ENCODE peak calls at places on chromosomes 7 and 10, in seven cellular contexts. One of them, this sample, is unnamed.

GRCh38 chr7:145105561-145105960 is 269.7 kb upstream of the TPK1 start:
- DNase-seq in SK-N-SH: no peak
- DNase-seq in K562: no peak
- DNase-seq in HepG2: no peak
- DNase-seq in GM12878: no peak
- DNase-seq in HCT116: no peak
- DNase-seq in Panc1: no peak
- DNase-seq in this sample: no peak

GRCh38 chr10:15684768-15685167 is 35.0 kb downstream of the ITGA8 start:
- DNase-seq in HCT116: no peak
- DNase-seq in HepG2: no peak
- DNase-seq in GM12878: no peak
- DNase-seq in K562: no peak
- DNase-seq in Panc1: no peak
- DNase-seq in SK-N-SH: no peak
- DNase-seq in this sample: no peak

GRCh38 chr7:84271550-84271949 is 77.0 kb upstream of the SEMA3A start:
- DNase-seq in GM12878: no peak
- DNase-seq in K562: no peak
- DNase-seq in HCT116: no peak
- DNase-seq in SK-N-SH: no peak
- DNase-seq in Panc1: no peak
- DNase-seq in HepG2: no peak
- DNase-seq in this sample: no peak

GRCh38 chr7:40569326-40569725 is 434.5 kb downstream of the SUGCT start:
- DNase-seq in HCT116: no peak
- DNase-seq in GM12878: no peak
- DNase-seq in K562: no peak
- DNase-seq in HepG2: no peak
- DNase-seq in Panc1: no peak
- DNase-seq in SK-N-SH: no peak
- DNase-seq in this sample: peak

GRCh38 chr7:100808354-100808875 is 18.9 kb downstream of the EPHB4 start:
- DNase-seq in GM12878: no peak
- DNase-seq in Panc1: no peak
- DNase-seq in HepG2: no peak
- DNase-seq in HCT116: no peak
- DNase-seq in K562: no peak
- DNase-seq in SK-N-SH: no peak
- DNase-seq in this sample: no peak

GRCh38 chr10:110946496-110946895 is 27.1 kb downstream of the SHOC2 start:
- DNase-seq in GM12878: no peak
- DNase-seq in SK-N-SH: no peak
- DNase-seq in K562: no peak
- DNase-seq in Panc1: no peak
- DNase-seq in HCT116: no peak
- DNase-seq in HepG2: no peak
- DNase-seq in this sample: no peak

GRCh38 chr7:30451539-30452277 is 26.9 kb downstream of the NOD1 start:
- DNase-seq in Panc1: no peak
- DNase-seq in HCT116: no peak
- DNase-seq in SK-N-SH: no peak
- DNase-seq in K562: no peak
- DNase-seq in GM12878: no peak
- DNase-seq in HepG2: no peak
- DNase-seq in this sample: no peak

GRCh38 chr10:61919646-61920215 is 18.2 kb downstream of the ARID5B start:
- DNase-seq in K562: no peak
- DNase-seq in SK-N-SH: no peak
- DNase-seq in Panc1: no peak
- DNase-seq in HCT116: no peak
- DNase-seq in HepG2: no peak
- DNase-seq in GM12878: no peak
- DNase-seq in this sample: no peak

GRCh38 chr7:132548489-132549078 is 27.7 kb downstream of the PLXNA4 start:
- DNase-seq in K562: no peak
- DNase-seq in SK-N-SH: no peak
- DNase-seq in HepG2: no peak
- DNase-seq in HCT116: no peak
- DNase-seq in Panc1: no peak
- DNase-seq in GM12878: no peak
- DNase-seq in this sample: no peak

GRCh38 chr7:20095441-20095840 is 121.7 kb downstream of the MACC1 start:
- DNase-seq in GM12878: no peak
- DNase-seq in HepG2: no peak
- DNase-seq in SK-N-SH: no peak
- DNase-seq in HCT116: no peak
- DNase-seq in Panc1: no peak
- DNase-seq in K562: no peak
- DNase-seq in this sample: no peak

GRCh38 chr10:124883510-124884321 is 58.2 kb upstream of the ZRANB1 start:
- DNase-seq in GM12878: no peak
- DNase-seq in Panc1: no peak
- DNase-seq in HepG2: no peak
- DNase-seq in K562: no peak
- DNase-seq in HCT116: no peak
- DNase-seq in SK-N-SH: no peak
- DNase-seq in this sample: no peak

GRCh38 chr7:52749880-52750279 is 285.6 kb upstream of the POM121L12 start:
- DNase-seq in SK-N-SH: no peak
- DNase-seq in HCT116: no peak
- DNase-seq in GM12878: no peak
- DNase-seq in Panc1: no peak
- DNase-seq in HepG2: no peak
- DNase-seq in K562: no peak
- DNase-seq in this sample: peak

GRCh38 chr10:78267598-78267997 is 233.9 kb downstream of the RPS24 start:
- DNase-seq in HCT116: no peak
- DNase-seq in Panc1: no peak
- DNase-seq in HepG2: no peak
- DNase-seq in GM12878: no peak
- DNase-seq in SK-N-SH: peak
- DNase-seq in K562: no peak
- DNase-seq in this sample: no peak

GRCh38 chr7:129431911-129432643 is 2.2 kb upstream of the STRIP2 start:
- DNase-seq in Panc1: no peak
- DNase-seq in K562: no peak
- DNase-seq in SK-N-SH: peak
- DNase-seq in HCT116: no peak
- DNase-seq in GM12878: no peak
- DNase-seq in HepG2: no peak
- DNase-seq in this sample: no peak

GRCh38 chr10:97689637-97690036 is 2.6 kb upstream of the AVPI1 start:
- DNase-seq in HCT116: peak
- DNase-seq in HepG2: no peak
- DNase-seq in K562: peak
- DNase-seq in Panc1: no peak
- DNase-seq in SK-N-SH: no peak
- DNase-seq in GM12878: no peak
- DNase-seq in this sample: no peak

GRCh38 chr7:24824400-24824799 is 67.1 kb upstream of the GSDME start:
- DNase-seq in HCT116: peak
- DNase-seq in SK-N-SH: no peak
- DNase-seq in K562: no peak
- DNase-seq in Panc1: no peak
- DNase-seq in GM12878: no peak
- DNase-seq in HepG2: no peak
- DNase-seq in this sample: no peak

GRCh38 chr10:43210556-43210955 is 56.3 kb downstream of the RASGEF1A start:
- DNase-seq in K562: no peak
- DNase-seq in GM12878: no peak
- DNase-seq in HepG2: no peak
- DNase-seq in HCT116: no peak
- DNase-seq in Panc1: no peak
- DNase-seq in SK-N-SH: no peak
- DNase-seq in this sample: no peak

GRCh38 chr10:37535459-37536246 is 321.8 kb downstream of the ZNF248 start:
- DNase-seq in SK-N-SH: no peak
- DNase-seq in K562: no peak
- DNase-seq in HCT116: no peak
- DNase-seq in Panc1: no peak
- DNase-seq in GM12878: no peak
- DNase-seq in HepG2: peak
- DNase-seq in this sample: no peak

GRCh38 chr7:96219382-96220130 is 102.3 kb downstream of the SLC25A13 start:
- DNase-seq in K562: no peak
- DNase-seq in SK-N-SH: peak
- DNase-seq in HCT116: peak
- DNase-seq in HepG2: no peak
- DNase-seq in GM12878: no peak
- DNase-seq in Panc1: no peak
- DNase-seq in this sample: no peak

GRCh38 chr10:114708717-114709352 is 50.8 kb upstream of the ABLIM1 start:
- DNase-seq in Panc1: peak
- DNase-seq in K562: no peak
- DNase-seq in HCT116: peak
- DNase-seq in GM12878: no peak
- DNase-seq in SK-N-SH: no peak
- DNase-seq in HepG2: peak
- DNase-seq in this sample: no peak
- TF ChIP-seq SIN3A in Panc1: no peak
- TF ChIP-seq SIN3A in K562: no peak
- TF ChIP-seq SIN3A in HCT116: no peak
- TF ChIP-seq SIN3A in GM12878: no peak
- TF ChIP-seq SIN3A in SK-N-SH: no peak
- TF ChIP-seq SIN3A in HepG2: no peak
- TF ChIP-seq SIN3A in this sample: no peak

DNA sequence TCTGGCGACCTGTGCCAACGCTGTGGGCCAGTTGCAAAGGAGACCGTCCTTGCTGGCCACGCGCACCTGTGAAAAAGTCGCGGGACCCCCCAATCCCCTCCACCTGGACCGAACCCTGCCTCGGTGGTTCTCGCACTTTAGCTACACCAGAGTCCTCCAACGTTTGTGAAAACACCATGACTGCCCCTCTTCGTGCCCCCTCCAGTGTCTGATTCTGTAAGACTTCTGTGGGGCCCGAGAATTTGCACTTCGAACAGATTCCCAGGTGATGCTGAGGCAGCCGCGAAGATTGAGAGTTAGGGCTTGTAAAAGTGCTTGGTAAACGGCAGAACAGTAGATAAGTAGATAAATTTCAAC is 102.4 kb upstream of the SVIL start:
- DNase-seq in K562: no peak
- DNase-seq in SK-N-SH: no peak
- DNase-seq in GM12878: no peak
- DNase-seq in Panc1: no peak
- DNase-seq in HCT116: no peak
- DNase-seq in HepG2: no peak
- DNase-seq in this sample: no peak
- TF ChIP-seq SIN3A in K562: no peak
- TF ChIP-seq SIN3A in SK-N-SH: no peak
- TF ChIP-seq SIN3A in GM12878: no peak
- TF ChIP-seq SIN3A in Panc1: no peak
- TF ChIP-seq SIN3A in HCT116: no peak
- TF ChIP-seq SIN3A in HepG2: no peak
- TF ChIP-seq SIN3A in this sample: no peak

GRCh38 chr10:48525956-48526355 is 78.9 kb downstream of the ARHGAP22 start:
- DNase-seq in GM12878: no peak
- DNase-seq in HepG2: no peak
- DNase-seq in HCT116: no peak
- DNase-seq in SK-N-SH: no peak
- DNase-seq in Panc1: no peak
- DNase-seq in K562: no peak
- DNase-seq in this sample: no peak

GRCh38 chr10:48525113-48525512 is 79.8 kb downstream of the ARHGAP22 start:
- DNase-seq in HepG2: no peak
- DNase-seq in Panc1: no peak
- DNase-seq in GM12878: no peak
- DNase-seq in SK-N-SH: no peak
- DNase-seq in K562: no peak
- DNase-seq in HCT116: no peak
- DNase-seq in this sample: no peak

GRCh38 chr10:48522011-48522765 is 82.7 kb downstream of the ARHGAP22 start:
- DNase-seq in HCT116: no peak
- DNase-seq in Panc1: no peak
- DNase-seq in K562: no peak
- DNase-seq in SK-N-SH: no peak
- DNase-seq in HepG2: no peak
- DNase-seq in GM12878: no peak
- DNase-seq in this sample: no peak

GRCh38 chr10:48523820-48524758 is 80.8 kb downstream of the ARHGAP22 start:
- DNase-seq in K562: peak
- DNase-seq in HCT116: no peak
- DNase-seq in Panc1: no peak
- DNase-seq in GM12878: no peak
- DNase-seq in HepG2: no peak
- DNase-seq in SK-N-SH: peak
- DNase-seq in this sample: peak

DNA sequence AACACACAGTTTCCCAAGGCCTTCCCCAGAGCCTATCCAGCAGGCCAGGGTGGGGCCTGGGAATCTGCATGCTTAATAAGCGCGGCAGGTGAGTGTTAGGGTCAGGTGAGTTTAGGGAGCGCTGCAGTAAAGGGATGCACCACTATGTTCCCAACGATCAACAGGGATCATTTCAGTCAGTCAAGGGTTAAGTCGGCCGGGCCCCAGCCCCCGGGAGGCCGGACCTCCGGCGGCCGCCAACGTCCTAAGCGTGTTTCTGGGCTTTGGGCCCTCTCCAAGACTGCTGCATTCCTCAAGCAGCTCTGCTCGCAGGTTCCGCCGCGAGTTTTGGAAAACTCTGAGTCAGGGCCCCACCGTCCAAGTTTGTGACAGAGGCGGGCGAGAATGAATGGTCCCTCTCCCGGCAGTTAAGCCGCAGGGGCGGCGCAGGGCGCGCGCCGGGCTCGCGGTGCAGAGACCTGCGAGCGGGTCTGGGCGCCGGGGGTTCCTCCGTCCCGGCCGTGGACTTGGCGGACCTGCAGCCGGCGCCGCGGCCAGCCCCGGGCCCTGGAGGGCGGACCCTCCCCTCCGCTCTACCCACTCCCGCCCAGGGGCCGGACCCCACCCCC is 81.6 kb downstream of the ARHGAP22 start:
- DNase-seq in SK-N-SH: peak
- DNase-seq in Panc1: no peak
- DNase-seq in K562: peak
- DNase-seq in HCT116: peak
- DNase-seq in HepG2: no peak
- DNase-seq in GM12878: no peak
- DNase-seq in this sample: no peak
- TF ChIP-seq SIN3A in SK-N-SH: no peak
- TF ChIP-seq SIN3A in Panc1: no peak
- TF ChIP-seq SIN3A in K562: no peak
- TF ChIP-seq SIN3A in HCT116: no peak
- TF ChIP-seq SIN3A in HepG2: no peak
- TF ChIP-seq SIN3A in GM12878: no peak
- TF ChIP-seq SIN3A in this sample: no peak

DNA sequence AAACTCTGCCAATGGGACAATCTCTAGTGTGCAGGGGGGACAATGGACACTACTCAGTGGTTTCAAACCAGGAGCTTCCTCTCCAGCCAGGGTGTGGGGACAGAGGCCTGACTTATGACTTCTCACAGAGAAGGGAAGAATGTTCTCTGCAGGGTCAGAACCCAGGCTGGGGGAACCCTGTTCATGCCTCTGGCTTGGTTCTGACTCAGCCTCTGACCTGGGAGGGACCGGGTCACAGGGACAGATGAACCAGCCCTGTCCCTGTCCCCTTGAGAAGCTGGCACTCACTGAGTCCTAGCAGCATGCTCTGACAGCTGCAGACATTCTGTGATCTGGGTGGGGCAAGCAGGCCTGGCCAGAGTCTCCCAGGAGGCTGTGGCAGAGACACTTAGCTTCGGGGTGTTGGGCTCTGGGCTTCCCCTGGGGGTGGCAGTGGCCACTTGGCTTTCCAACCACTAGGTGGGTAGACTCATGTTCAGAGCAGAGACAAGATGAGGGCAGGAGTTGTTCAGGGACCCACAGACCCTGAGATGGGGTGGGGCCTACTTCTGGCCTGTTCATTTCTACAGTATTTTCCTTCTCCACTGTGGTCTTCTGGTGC is 13.6 kb downstream of the TSPAN15 start:
- DNase-seq in Panc1: no peak
- DNase-seq in K562: no peak
- DNase-seq in HepG2: no peak
- DNase-seq in HCT116: no peak
- DNase-seq in GM12878: no peak
- DNase-seq in SK-N-SH: no peak
- DNase-seq in this sample: no peak
- TF ChIP-seq SIN3A in Panc1: peak
- TF ChIP-seq SIN3A in K562: no peak
- TF ChIP-seq SIN3A in HepG2: no peak
- TF ChIP-seq SIN3A in HCT116: no peak
- TF ChIP-seq SIN3A in GM12878: no peak
- TF ChIP-seq SIN3A in SK-N-SH: no peak
- TF ChIP-seq SIN3A in this sample: no peak